ENCODE peak calls at places on chromosomes 13 and 19, in seven cellular contexts. R is fibroblast of lung, Y is MM.1S, H is neural progenitor cell, J is HepG2, V is hepatocyte, N is H1. E is an unnamed sample.

GRCh38 chr19:49362048-49362925 is at the start of gene TEAD2:
- DNase-seq in R (peak), Y (no peak), H (peak), J (peak), V (peak), N (peak), E (no peak)

GRCh38 chr19:16379521-16380313 is 55.1 kb downstream of the KLF2 start:
- DNase-seq in R (no peak), Y (no peak), H (no peak), J (no peak), V (no peak), N (no peak), E (no peak)

GRCh38 chr13:50318887-50319286 is 303.6 kb downstream of the KCNRG start:
- DNase-seq in R (no peak), Y (no peak), H (peak), J (no peak), V (no peak), N (no peak), E (no peak)

GRCh38 chr19:38877781-38878574 is at the start of gene RINL:
- DNase-seq in R (no peak), Y (peak), H (no peak), J (no peak), V (peak), N (no peak), E (no peak)

GRCh38 chr13:100423375-100423774 is 165.2 kb downstream of the GGACT start:
- DNase-seq in R (peak), Y (no peak), H (no peak), J (no peak), V (no peak), N (no peak), E (no peak)

GRCh38 chr13:20401958-20402856 is 123.5 kb downstream of the CRYL1 start:
- DNase-seq in R (peak), Y (no peak), H (no peak), J (no peak), V (no peak), N (no peak), E (no peak)

GRCh38 chr19:10763828-10764339 is 46.0 kb downstream of the DNM2 start:
- DNase-seq in R (no peak), Y (no peak), H (no peak), J (no peak), V (no peak), N (no peak), E (no peak)

GRCh38 chr19:47581605-47582319 is 8.8 kb upstream of the ZNF541 start:
- DNase-seq in R (no peak), Y (no peak), H (no peak), J (no peak), V (no peak), N (no peak), E (no peak)

GRCh38 chr13:113146750-113147149 is 11.7 kb upstream of the PROZ start:
- DNase-seq in R (no peak), Y (no peak), H (no peak), J (no peak), V (no peak), N (no peak), E (no peak)

GRCh38 chr13:113448545-113448884 is 4.8 kb downstream of the ADPRHL1 start:
- DNase-seq in R (no peak), Y (no peak), H (no peak), J (peak), V (no peak), N (no peak), E (peak)

GRCh38 chr19:964761-965694 is 19.1 kb upstream of the WDR18 start:
- DNase-seq in R (peak), Y (no peak), H (no peak), J (no peak), V (peak), N (no peak), E (no peak)

GRCh38 chr13:37561031-37561430 is 37.5 kb downstream of the POSTN start:
- DNase-seq in R (no peak), Y (no peak), H (no peak), J (no peak), V (no peak), N (no peak), E (no peak)

GRCh38 chr13:22162889-22163288 is 492.0 kb downstream of the FGF9 start:
- DNase-seq in R (peak), Y (peak), H (no peak), J (no peak), V (no peak), N (no peak), E (no peak)

GRCh38 chr13:100664171-100664900 is 10.3 kb downstream of the TMTC4 start:
- DNase-seq in R (no peak), Y (no peak), H (no peak), J (no peak), V (no peak), N (no peak), E (no peak)

DNA sequence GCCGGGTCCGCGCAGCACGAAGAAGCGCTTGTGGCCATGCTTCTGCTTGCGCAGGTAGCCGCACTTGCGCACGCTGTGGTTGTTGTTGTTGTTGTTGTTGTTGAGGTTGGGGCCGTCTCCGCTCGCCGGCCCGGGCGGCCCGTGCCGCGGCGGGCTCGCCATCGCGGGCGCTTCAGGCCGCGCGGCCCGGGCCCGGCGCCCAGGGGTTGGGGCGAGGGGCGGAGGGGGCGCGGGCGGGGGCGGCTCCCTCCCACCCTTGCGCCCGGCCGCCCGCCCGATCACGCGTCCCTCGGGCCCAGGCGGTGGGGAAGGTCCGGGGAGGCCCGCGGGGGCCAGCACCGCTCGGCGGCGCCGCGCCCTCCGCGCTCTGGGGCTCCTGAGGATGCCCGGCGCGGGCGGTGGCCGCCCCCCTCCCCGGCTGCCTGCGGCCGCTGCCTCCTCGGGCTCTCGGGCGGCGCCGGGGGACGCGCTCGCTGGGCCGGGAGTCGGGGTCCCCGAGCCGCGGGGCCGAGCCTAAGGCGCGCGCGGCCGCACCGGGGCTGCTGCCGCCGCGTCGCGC is 412 bp downstream of the IRS2 start:
- DNase-seq in R (no peak), Y (peak), H (no peak), J (no peak), V (peak), N (no peak), E (no peak)
- H2AFZ ChIP-seq in R (peak), Y (no peak), H (peak), J (no peak), V (peak), N (no peak), E (no peak)

GRCh38 chr13:97431365-97431764 is 2.6 kb upstream of the RAP2A start:
- DNase-seq in R (no peak), Y (no peak), H (no peak), J (no peak), V (no peak), N (no peak), E (no peak)

GRCh38 chr13:97429681-97430081 is 4.3 kb upstream of the RAP2A start:
- DNase-seq in R (peak), Y (no peak), H (no peak), J (no peak), V (no peak), N (no peak), E (no peak)

GRCh38 chr13:97432917-97433726 is 847 bp upstream of the RAP2A start:
- DNase-seq in R (peak), Y (peak), H (peak), J (peak), V (peak), N (peak), E (peak)

GRCh38 chr13:97432232-97432916 is 1.6 kb upstream of the RAP2A start:
- DNase-seq in R (no peak), Y (no peak), H (no peak), J (no peak), V (no peak), N (no peak), E (no peak)

GRCh38 chr13:97430296-97430695 is 3.7 kb upstream of the RAP2A start:
- DNase-seq in R (no peak), Y (no peak), H (no peak), J (no peak), V (no peak), N (no peak), E (no peak)
- H2AFZ ChIP-seq in R (peak), Y (no peak), H (no peak), J (no peak), V (no peak), N (no peak), E (no peak)

GRCh38 chr13:80348750-80349149 is 7.8 kb upstream of the SPRY2 start:
- DNase-seq in R (no peak), Y (no peak), H (no peak), J (no peak), V (no peak), N (no peak), E (no peak)
- H2AFZ ChIP-seq in R (no peak), Y (no peak), H (no peak), J (no peak), V (no peak), N (no peak), E (no peak)

DNA sequence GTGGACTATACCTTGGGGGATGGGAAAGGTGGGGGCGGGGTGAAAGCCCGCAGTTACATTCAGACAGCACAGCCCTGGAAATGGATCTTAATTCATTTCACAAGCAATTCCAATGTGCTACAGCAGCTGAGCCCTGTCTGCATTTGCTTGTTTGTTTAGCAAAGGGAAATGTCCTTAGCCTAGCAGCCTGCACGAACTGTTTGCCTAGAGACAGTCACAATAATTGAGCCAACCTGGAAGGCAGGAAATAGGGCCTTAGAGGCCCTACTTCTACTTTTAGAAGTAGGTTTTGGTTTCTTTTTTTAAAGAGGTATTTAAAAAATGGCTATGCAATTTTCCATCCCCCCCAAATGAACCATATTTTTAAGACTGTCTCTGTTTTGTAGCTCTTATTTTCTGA is 177.2 kb upstream of the KL start:
- DNase-seq in R (peak), Y (peak), H (no peak), J (peak), V (peak), N (peak), E (no peak)
- H2AFZ ChIP-seq in R (no peak), Y (peak), H (no peak), J (no peak), V (no peak), N (no peak), E (no peak)

DNA sequence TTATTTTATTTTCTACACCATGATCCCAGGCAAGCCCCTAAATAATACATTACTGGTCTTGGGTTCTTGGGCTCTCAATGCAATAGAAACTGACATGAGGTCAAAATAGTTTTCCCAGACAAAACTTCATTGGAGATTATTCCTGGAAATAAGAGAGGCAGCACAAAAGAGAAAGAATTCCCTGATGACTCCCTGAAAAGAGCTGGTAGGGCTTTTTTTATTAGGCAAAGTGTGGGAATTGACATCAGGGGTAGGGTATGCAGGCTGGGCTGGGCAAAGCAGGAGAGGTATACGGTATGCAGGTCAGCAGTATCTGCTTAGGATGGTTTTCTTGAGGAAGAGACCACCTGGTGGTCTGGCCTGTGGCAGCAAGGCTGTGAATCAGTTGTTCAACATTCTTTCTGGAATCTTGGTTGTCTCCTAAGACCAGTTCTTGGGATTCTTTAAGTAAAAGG is 9.3 kb upstream of the IGFL3 start:
- DNase-seq in R (peak), Y (no peak), H (peak), J (no peak), V (no peak), N (no peak), E (no peak)
- H2AFZ ChIP-seq in R (no peak), Y (no peak), H (no peak), J (no peak), V (no peak), N (no peak), E (no peak)

DNA sequence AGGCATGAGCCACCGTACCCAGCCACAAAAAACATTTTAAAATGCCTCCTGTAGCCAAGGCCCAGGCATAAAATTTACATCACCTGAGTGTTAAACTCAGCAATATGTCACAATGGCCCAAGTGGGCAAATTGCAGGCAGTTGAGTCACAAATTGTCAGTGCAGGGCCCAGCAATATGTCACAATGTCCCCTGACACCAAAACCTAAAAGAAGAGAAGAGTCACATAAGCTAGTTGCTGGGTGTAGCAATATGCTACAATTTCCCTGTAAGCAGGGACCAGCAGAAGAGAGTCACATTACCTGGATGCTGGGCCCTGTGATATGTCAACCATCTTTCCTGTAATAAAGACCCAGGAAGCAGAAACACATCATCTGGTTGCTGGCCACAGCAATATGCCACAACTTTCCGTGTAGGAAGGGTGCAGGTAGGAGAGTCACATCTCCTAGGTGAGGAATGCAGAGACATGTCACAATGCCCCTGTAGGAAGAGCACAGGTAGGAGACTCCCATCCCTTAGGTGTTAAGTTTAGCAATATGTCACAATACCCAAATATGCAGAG is 136.0 kb upstream of the ZNF91 start:
- DNase-seq in R (no peak), Y (no peak), H (no peak), J (no peak), V (no peak), N (no peak), E (no peak)
- H2AFZ ChIP-seq in R (no peak), Y (no peak), H (no peak), J (no peak), V (no peak), N (no peak), E (no peak)

GRCh38 chr13:34044660-34045080 is 226.7 kb downstream of the RFC3 start:
- DNase-seq in R (peak), Y (no peak), H (no peak), J (no peak), V (no peak), N (no peak), E (peak)
- H2AFZ ChIP-seq in R (no peak), Y (no peak), H (no peak), J (no peak), V (no peak), N (no peak), E (no peak)